ENCODE peak calls at places on chromosome 12, in six cellular contexts. E, J, O, D, C and K are unnamed samples.

GRCh38 chr12:50072198-50072907 is 12.8 kb upstream of the SMARCD1 start:
- DNase-seq in E (no peak), J (no peak), O (no peak), D (no peak), C (no peak), K (no peak)

GRCh38 chr12:97134495-97134894 is 227.4 kb downstream of the NEDD1 start:
- DNase-seq in E (no peak), J (no peak), O (no peak), D (no peak), C (no peak), K (no peak)

GRCh38 chr12:238116-238515 is 24.2 kb upstream of the SLC6A12 start:
- DNase-seq in E (no peak), J (no peak), O (no peak), D (no peak), C (no peak), K (no peak)

GRCh38 chr12:130463259-130463658 is 125.6 kb downstream of the PIWIL1 start:
- DNase-seq in E (no peak), J (no peak), O (no peak), D (peak), C (no peak), K (no peak)

GRCh38 chr12:75236206-75236605 is 26.6 kb upstream of the KCNC2 start:
- DNase-seq in E (no peak), J (no peak), O (no peak), D (no peak), C (no peak), K (no peak)

GRCh38 chr12:69509308-69509736 is 39.1 kb downstream of the FRS2 start:
- DNase-seq in E (peak), J (no peak), O (no peak), D (no peak), C (no peak), K (no peak)

GRCh38 chr12:72511493-72511892 is 239.3 kb downstream of the TRHDE start:
- DNase-seq in E (no peak), J (no peak), O (no peak), D (no peak), C (no peak), K (no peak)

GRCh38 chr12:100017056-100017455 is 32.3 kb upstream of the ANKS1B start:
- DNase-seq in E (no peak), J (no peak), O (no peak), D (no peak), C (no peak), K (no peak)

GRCh38 chr12:52436000-52436827 is 2.0 kb upstream of the KRT75 start:
- DNase-seq in E (peak), J (no peak), O (no peak), D (no peak), C (no peak), K (no peak)

DNA sequence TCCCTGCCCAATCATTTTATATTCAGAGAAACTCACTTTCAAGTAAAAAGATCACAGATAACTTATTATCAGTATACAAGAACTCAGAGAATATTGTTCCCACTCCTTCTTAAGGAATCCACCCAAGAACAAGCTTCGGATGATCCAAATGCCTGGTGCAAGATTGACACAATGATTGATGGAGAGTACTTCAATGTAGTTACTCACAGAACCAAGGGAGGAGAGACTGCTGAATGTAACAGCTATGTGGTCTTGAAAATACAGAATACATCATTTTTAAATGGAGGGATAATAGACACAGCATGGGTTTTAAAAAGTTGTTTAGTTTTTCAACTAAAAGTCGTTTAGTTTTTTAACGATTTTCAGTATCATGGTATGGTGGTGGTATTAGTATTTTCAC is 38.4 kb upstream of the SELPLG start:
- DNase-seq in E (no peak), J (no peak), O (no peak), D (no peak), C (no peak), K (no peak)
- H3K4me3 ChIP-seq in E (no peak), J (no peak), O (no peak), D (no peak), C (no peak), K (no peak)

DNA sequence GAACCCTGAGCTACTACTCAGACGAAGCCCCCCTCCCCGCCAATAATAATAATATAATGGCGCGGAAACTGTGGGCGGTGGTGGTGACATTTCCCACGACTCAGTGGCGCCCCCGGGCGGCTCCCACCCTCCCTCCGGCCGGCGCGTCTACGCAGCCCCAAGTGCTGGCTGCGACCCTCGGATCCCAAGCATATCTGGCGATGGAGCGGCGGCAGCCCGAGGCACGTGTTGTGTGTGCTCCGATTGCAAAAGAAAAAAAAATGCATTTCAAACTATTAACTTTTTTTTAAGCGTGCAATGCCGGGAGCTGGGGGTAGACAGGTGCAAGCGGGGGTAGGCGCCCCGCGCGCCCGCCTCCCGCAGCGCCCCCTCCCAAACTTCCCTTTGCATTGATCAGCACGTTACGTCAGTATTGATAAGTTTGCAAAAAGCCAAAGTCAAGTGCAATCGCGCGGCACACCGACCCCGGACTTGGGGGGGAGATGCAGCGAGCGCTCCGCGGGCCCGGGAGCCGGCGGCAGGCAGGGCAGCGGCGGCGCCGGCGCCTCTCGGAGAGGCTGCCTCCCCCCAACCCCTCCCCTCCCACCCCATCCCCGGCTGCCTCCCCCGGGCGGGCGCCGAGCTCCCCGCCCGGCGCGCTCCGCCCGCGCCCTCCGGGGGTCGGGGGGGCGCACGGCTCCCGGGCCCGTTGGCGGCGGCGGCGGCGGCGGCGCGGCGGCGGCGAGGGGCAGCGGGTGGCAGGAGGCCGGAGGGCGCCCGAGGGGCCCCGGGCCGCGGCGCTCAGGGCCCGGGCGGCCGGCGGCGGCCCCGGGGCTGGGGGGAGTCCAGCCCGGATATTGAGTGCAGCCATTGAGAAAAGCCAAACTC is 113.1 kb upstream of the MYL2 start:
- DNase-seq in E (no peak), J (no peak), O (no peak), D (peak), C (no peak), K (no peak)
- H3K4me3 ChIP-seq in E (no peak), J (no peak), O (no peak), D (peak), C (no peak), K (no peak)

DNA sequence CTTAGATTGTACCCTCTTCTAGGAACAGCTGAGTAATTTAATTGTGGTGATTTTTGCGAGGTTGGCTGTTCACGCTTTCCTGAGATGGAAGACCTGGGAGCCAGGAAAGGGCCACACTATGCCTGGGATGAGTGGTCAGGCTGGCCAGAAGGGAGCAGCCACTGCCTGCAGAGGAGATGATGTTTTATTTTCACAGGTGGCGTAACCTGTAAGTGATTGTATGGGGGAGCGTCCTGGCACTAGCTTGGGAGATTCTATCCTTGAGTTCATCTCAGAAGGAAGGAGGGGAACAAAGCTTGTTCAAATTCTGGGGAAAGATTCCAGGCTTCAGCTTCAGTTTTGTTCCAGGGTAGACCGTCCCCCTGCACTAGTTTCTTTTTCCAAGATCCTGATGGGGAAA is 1.2 kb downstream of the RPH3A start:
- DNase-seq in E (no peak), J (no peak), O (no peak), D (no peak), C (no peak), K (no peak)
- H3K4me3 ChIP-seq in E (no peak), J (no peak), O (no peak), D (no peak), C (no peak), K (no peak)

GRCh38 chr12:131828671-131829350 is 618 bp downstream of the MMP17 start:
- DNase-seq in E (no peak), J (no peak), O (no peak), D (peak), C (no peak), K (no peak)
- H3K4me3 ChIP-seq in E (peak), J (peak), O (peak), D (peak), C (no peak), K (peak)

GRCh38 chr12:121798807-121799174 is 5.0 kb upstream of the SETD1B start:
- DNase-seq in E (no peak), J (no peak), O (no peak), D (no peak), C (no peak), K (no peak)

GRCh38 chr12:121796855-121797751 is 3.6 kb upstream of the RHOF start:
- DNase-seq in E (peak), J (peak), O (peak), D (peak), C (no peak), K (no peak)

GRCh38 chr12:121799842-121800693 is 3.7 kb upstream of the SETD1B start:
- DNase-seq in E (peak), J (peak), O (no peak), D (peak), C (peak), K (no peak)

GRCh38 chr12:121799175-121799841 is 4.5 kb upstream of the SETD1B start:
- DNase-seq in E (peak), J (peak), O (no peak), D (peak), C (peak), K (no peak)

DNA sequence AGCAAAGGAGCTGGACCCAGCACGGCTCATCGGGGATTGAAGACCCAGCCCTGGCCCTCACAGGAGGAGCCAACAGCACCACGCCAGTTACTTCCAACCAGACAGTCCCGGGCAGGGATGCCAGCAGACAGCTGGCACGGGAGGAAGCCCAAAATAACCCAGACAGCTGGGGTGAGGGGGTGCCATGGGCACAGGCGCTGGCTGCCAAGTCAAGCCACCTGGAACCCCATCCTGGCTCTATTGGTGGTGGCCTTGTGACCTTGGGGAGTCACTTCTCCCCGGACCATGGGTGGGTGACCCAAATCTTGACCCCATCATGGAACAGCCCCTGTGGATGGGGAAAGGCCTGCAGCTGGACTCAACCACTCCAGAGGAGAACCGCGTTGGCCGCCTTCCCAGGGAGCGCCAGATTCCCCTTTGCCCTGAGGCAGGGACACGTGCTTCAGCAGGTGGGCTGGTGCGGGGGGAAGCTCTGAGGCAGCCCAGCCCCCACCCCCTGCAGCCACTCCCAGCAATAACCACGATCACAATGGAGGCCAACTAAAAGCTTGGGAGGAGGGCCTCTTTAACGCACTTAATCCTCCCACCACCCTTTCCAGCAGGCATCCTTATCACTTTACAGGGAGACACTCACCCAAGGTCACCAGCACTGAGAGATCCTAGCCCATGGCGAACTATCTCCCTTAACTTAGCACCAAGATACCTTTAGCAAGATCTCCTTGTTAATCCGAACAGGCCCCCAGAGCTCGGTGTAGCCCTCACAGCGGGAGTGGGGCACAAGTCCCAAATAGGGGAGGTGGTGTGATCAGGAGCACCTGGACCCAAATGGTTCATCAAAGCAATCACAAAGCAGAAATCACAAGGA is 4.7 kb upstream of the RHOF start:
- DNase-seq in E (peak), J (no peak), O (no peak), D (peak), C (no peak), K (no peak)
- H3K4me3 ChIP-seq in E (no peak), J (no peak), O (peak), D (peak), C (no peak), K (peak)